ENCODE peak calls at places on chromosomes 3 and 15, in seven cellular contexts. D is body of pancreas, H is left ventricle myocardium inferior, R is astrocyte of the cerebellum, N is neural progenitor cell, G is IMR-90, W is lower lobe of right lung. I is an unnamed sample.

GRCh38 chr15:75359537-75360250 is 8.7 kb downstream of the MAN2C1 start:
- DNase-seq in D (no peak), H (no peak), R (no peak), N (no peak), G (no peak), W (no peak), I (no peak)

GRCh38 chr3:63872135-63872924 is 8.7 kb downstream of the ATXN7 start:
- DNase-seq in D (no peak), H (no peak), R (peak; percentile 59), N (no peak), G (peak; percentile 92), W (no peak), I (peak; percentile 83)

GRCh38 chr3:27043328-27043956 is 325.7 kb downstream of the NEK10 start:
- DNase-seq in D (no peak), H (no peak), R (no peak), N (peak; percentile 10), G (no peak), W (no peak), I (no peak)

GRCh38 chr3:120475722-120476385 is 25.1 kb upstream of the FSTL1 start:
- DNase-seq in D (no peak), H (no peak), R (no peak), N (no peak), G (peak; percentile 54), W (no peak), I (peak; percentile 45)

GRCh38 chr3:50204804-50205718 is at the start of gene SLC38A3:
- DNase-seq in D (peak; percentile 74), H (peak; percentile 35), R (no peak), N (peak; percentile 91), G (no peak), W (no peak), I (no peak)

GRCh38 chr3:1998739-1999138 is 99.9 kb upstream of the CNTN4 start:
- DNase-seq in D (no peak), H (no peak), R (no peak), N (no peak), G (no peak), W (no peak), I (no peak)

GRCh38 chr3:54033761-54034160 is 88.6 kb upstream of the CACNA2D3 start:
- DNase-seq in D (no peak), H (no peak), R (no peak), N (no peak), G (no peak), W (no peak), I (no peak)

GRCh38 chr3:40753956-40754355 is 229.2 kb downstream of the ZNF621 start:
- DNase-seq in D (no peak), H (no peak), R (no peak), N (no peak), G (no peak), W (no peak), I (no peak)

GRCh38 chr3:43709022-43709421 is 18.3 kb downstream of the ABHD5 start:
- DNase-seq in D (no peak), H (no peak), R (no peak), N (no peak), G (peak; percentile 81), W (no peak), I (peak; percentile 84)

GRCh38 chr3:79521221-79521848 is 246.5 kb downstream of the ROBO1 start:
- DNase-seq in D (no peak), H (no peak), R (peak; percentile 44), N (peak; percentile 63), G (peak; percentile 32), W (no peak), I (peak; percentile 76)

GRCh38 chr3:2354702-2355101 is 256.0 kb downstream of the CNTN4 start:
- DNase-seq in D (no peak), H (no peak), R (peak; percentile 49), N (peak; percentile 33), G (no peak), W (no peak), I (peak; percentile 14)

GRCh38 chr3:122066331-122067213 is 11.4 kb downstream of the CD86 start:
- DNase-seq in D (no peak), H (no peak), R (no peak), N (no peak), G (no peak), W (no peak), I (no peak)

GRCh38 chr15:49296258-49296657 is 126.2 kb downstream of the GALK2 start:
- DNase-seq in D (no peak), H (no peak), R (no peak), N (no peak), G (no peak), W (no peak), I (no peak)

DNA sequence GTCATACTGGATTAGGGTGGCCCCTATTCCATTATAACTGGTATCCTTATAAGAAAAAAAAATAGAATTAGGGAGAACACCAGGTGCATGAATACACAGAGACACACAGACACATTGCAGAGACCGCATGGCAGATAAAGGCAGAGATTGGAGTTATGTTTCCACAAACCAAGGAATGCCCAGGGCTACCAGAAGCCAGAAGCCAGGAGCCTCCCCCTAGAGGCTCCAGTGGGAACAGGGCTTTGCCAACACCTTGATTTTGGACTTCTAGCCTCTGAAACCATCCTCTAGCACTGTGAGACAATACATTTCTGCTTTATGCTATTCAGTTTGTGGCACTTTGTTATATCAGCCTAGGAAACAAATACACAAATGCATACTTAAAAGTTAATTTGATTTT is 10.4 kb downstream of the GOLM2 start:
- DNase-seq in D (no peak), H (no peak), R (no peak), N (peak; percentile 16), G (no peak), W (no peak), I (no peak)
- TF ChIP-seq CTCF in D (no peak), H (no peak), R (peak; percentile 48), N (peak; percentile 48), G (peak; percentile 20), W (no peak), I (peak; percentile 59)

GRCh38 chr3:71454513-71455423 is 128.8 kb downstream of the FOXP1 start:
- DNase-seq in D (no peak), H (no peak), R (no peak), N (no peak), G (no peak), W (no peak), I (no peak)

GRCh38 chr3:71458895-71459294 is 124.6 kb downstream of the FOXP1 start:
- DNase-seq in D (no peak), H (no peak), R (no peak), N (no peak), G (no peak), W (no peak), I (no peak)

GRCh38 chr3:71456826-71457225 is 126.7 kb downstream of the FOXP1 start:
- DNase-seq in D (no peak), H (no peak), R (no peak), N (no peak), G (peak; percentile 15), W (no peak), I (no peak)

GRCh38 chr3:71453822-71454512 is 129.6 kb downstream of the FOXP1 start:
- DNase-seq in D (no peak), H (no peak), R (no peak), N (no peak), G (no peak), W (no peak), I (no peak)

DNA sequence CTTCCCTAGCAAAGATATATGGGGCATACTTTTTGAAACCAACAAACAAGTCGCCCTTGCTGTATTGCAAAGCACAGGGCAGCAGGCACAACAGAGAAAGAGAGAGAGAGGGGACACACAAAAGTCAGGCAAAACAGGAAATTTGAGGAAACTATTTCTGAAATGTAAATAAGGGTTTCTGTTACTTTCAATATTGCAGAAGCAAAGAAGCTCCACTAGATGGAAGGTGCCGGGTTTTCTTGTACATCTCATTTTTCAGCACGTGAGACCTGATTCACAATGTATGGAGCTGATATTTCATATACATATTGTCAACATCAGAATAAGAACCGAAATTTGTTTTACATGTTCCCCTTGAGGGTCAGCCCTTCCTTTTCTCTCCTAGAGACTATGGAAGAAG is 127.4 kb downstream of the FOXP1 start:
- DNase-seq in D (no peak), H (no peak), R (no peak), N (no peak), G (peak; percentile 31), W (no peak), I (peak; percentile 49)
- H3K4me3 ChIP-seq in D (no peak overlapping the region), H (no peak overlapping the region), R (no peak overlapping the region), N (no peak overlapping the region), G (peak overlapping the region; percentile 6), W (no peak overlapping the region), I (peak overlapping the region; percentile 29)

GRCh38 chr3:115071122-115071521 is 76.0 kb downstream of the ZBTB20 start:
- DNase-seq in D (no peak), H (no peak), R (no peak), N (no peak), G (no peak), W (no peak), I (no peak)
- TF ChIP-seq CTCF in D (no peak), H (no peak), R (no peak), N (no peak), G (no peak), W (no peak), I (no peak)

GRCh38 chr3:36763111-36763849 is 1.1 kb downstream of the DCLK3 start:
- DNase-seq in D (no peak), H (no peak), R (no peak), N (no peak), G (no peak), W (no peak), I (no peak)
- H3K4me3 ChIP-seq in D (no peak overlapping the region), H (peak overlapping the region; percentile 64), R (no peak overlapping the region), N (peak overlapping the region; percentile 63), G (no peak overlapping the region), W (peak overlapping the region; percentile 40), I (no peak overlapping the region)

DNA sequence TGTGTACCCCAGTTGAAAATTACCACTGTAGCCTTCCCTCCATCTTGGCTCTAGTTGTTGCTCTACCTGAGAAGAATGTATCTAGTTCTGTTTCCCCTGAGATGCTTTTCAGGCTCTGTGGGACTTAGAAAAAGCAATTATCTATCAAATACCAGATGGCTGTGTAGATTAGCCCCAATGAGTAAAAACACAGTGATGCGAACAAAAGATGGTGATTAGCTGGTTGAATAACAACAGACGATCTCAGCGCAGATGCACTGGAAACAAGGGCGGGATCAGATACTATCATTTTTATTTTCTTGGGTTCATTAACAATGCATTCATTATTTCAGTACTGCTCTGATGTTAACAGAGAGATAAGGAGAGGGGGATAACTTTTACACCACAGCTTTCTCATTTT is 131.5 kb downstream of the TMEM108 start:
- DNase-seq in D (no peak), H (no peak), R (no peak), N (peak; percentile 59), G (no peak), W (no peak), I (no peak)
- TF ChIP-seq CTCF in D (no peak), H (no peak), R (no peak), N (no peak), G (no peak), W (no peak), I (no peak)

GRCh38 chr15:70112018-70112395 is 14.3 kb upstream of the TLE3 start:
- DNase-seq in D (no peak), H (no peak), R (no peak), N (no peak), G (no peak), W (no peak), I (peak; percentile 39)
- H3K4me3 ChIP-seq in D (no peak overlapping the region), H (peak overlapping the region; percentile 52), R (no peak overlapping the region), N (no peak overlapping the region), G (no peak overlapping the region), W (no peak overlapping the region), I (no peak overlapping the region)

DNA sequence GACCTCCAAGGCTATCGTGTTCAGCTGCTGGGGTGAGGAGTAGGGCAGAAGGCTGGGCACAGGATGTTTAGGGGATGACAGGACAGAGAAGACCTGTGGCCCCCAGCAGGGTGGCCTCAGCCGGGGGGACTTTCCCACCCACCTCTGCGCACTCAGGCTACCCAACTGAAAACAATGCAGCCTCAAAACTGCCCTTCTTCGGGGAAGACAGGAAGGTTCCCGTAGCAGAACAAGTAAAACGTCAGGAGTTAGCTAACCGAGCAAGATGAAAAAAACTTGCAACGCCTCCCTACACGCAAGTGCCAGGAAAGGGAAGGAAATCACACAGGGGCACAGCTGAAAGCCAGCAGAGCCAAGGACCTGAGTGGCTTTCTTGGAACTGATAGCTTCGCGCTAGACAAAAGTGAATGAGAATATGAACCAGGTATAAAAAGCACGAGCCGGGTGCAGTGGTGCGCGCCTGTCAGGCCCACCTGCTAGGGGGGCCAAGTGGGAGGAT is 38.4 kb upstream of the FURIN start:
- DNase-seq in D (no peak), H (no peak), R (no peak), N (no peak), G (no peak), W (peak; percentile 53), I (peak; percentile 47)
- TF ChIP-seq CTCF in D (no peak), H (no peak), R (no peak), N (no peak), G (no peak), W (no peak), I (no peak)

I was measured in choroid plexus epithelial cell.